ENCODE peak calls at places on chromosome 6, in nine cellular contexts. One of them, this sample, is unnamed.

GRCh38 chr6:157092736-157093135 is 230.6 kb downstream of the TMEM242 start:
- DNase-seq in mesendoderm: no peak
- DNase-seq in IMR-90: no peak
- DNase-seq in right lobe of liver: no peak
- DNase-seq in PC-3: no peak
- DNase-seq in GM23248: peak; percentile 21
- DNase-seq in OCI-LY7: no peak
- DNase-seq in left lung: no peak
- DNase-seq in NT2/D1: no peak
- DNase-seq in this sample: no peak

GRCh38 chr6:157075549-157076426 is 247.5 kb downstream of the TMEM242 start:
- DNase-seq in mesendoderm: peak; percentile 45
- DNase-seq in IMR-90: peak; percentile 68
- DNase-seq in right lobe of liver: no peak
- DNase-seq in PC-3: peak; percentile 45
- DNase-seq in GM23248: peak; percentile 64
- DNase-seq in OCI-LY7: no peak
- DNase-seq in left lung: no peak
- DNase-seq in NT2/D1: no peak
- DNase-seq in this sample: peak; percentile 76

GRCh38 chr6:315226-315625 is 22.9 kb downstream of the DUSP22 start:
- DNase-seq in mesendoderm: no peak
- DNase-seq in IMR-90: no peak
- DNase-seq in right lobe of liver: no peak
- DNase-seq in PC-3: no peak
- DNase-seq in GM23248: no peak
- DNase-seq in OCI-LY7: no peak
- DNase-seq in left lung: no peak
- DNase-seq in NT2/D1: no peak
- DNase-seq in this sample: no peak

GRCh38 chr6:85641916-85642773 is 541 bp downstream of the SYNCRIP start:
- DNase-seq in mesendoderm: peak; percentile 69
- DNase-seq in IMR-90: peak; percentile 45
- DNase-seq in right lobe of liver: peak; percentile 62
- DNase-seq in PC-3: peak; percentile 27
- DNase-seq in GM23248: peak; percentile 82
- DNase-seq in OCI-LY7: peak; percentile 66
- DNase-seq in left lung: peak; percentile 66
- DNase-seq in NT2/D1: no peak
- DNase-seq in this sample: peak; percentile 36

GRCh38 chr6:161303628-161304340 is 29.9 kb upstream of the AGPAT4 start:
- DNase-seq in mesendoderm: no peak
- DNase-seq in IMR-90: peak; percentile 55
- DNase-seq in right lobe of liver: no peak
- DNase-seq in PC-3: peak; percentile 70
- DNase-seq in GM23248: peak; percentile 60
- DNase-seq in OCI-LY7: no peak
- DNase-seq in left lung: no peak
- DNase-seq in NT2/D1: no peak
- DNase-seq in this sample: peak; percentile 70

GRCh38 chr6:11685411-11686093 is 93.1 kb downstream of the ADTRP start:
- DNase-seq in mesendoderm: peak; percentile 94
- DNase-seq in IMR-90: peak; percentile 64
- DNase-seq in right lobe of liver: no peak
- DNase-seq in PC-3: peak; percentile 95
- DNase-seq in GM23248: peak; percentile 73
- DNase-seq in OCI-LY7: no peak
- DNase-seq in left lung: no peak
- DNase-seq in NT2/D1: no peak
- DNase-seq in this sample: peak; percentile 17

GRCh38 chr6:160285541-160286105 is 27.0 kb upstream of the SLC22A2 start:
- DNase-seq in mesendoderm: peak; percentile 86
- DNase-seq in IMR-90: no peak
- DNase-seq in right lobe of liver: no peak
- DNase-seq in PC-3: no peak
- DNase-seq in GM23248: no peak
- DNase-seq in OCI-LY7: no peak
- DNase-seq in left lung: no peak
- DNase-seq in NT2/D1: no peak
- DNase-seq in this sample: no peak

GRCh38 chr6:6243846-6244245 is 76.6 kb downstream of the F13A1 start:
- DNase-seq in mesendoderm: no peak
- DNase-seq in IMR-90: no peak
- DNase-seq in right lobe of liver: no peak
- DNase-seq in PC-3: no peak
- DNase-seq in GM23248: no peak
- DNase-seq in OCI-LY7: no peak
- DNase-seq in left lung: no peak
- DNase-seq in NT2/D1: no peak
- DNase-seq in this sample: no peak

GRCh38 chr6:7200598-7201443 is 93.1 kb downstream of the RREB1 start:
- DNase-seq in mesendoderm: no peak
- DNase-seq in IMR-90: no peak
- DNase-seq in right lobe of liver: peak; percentile 61
- DNase-seq in PC-3: peak; percentile 81
- DNase-seq in GM23248: no peak
- DNase-seq in OCI-LY7: no peak
- DNase-seq in left lung: peak; percentile 76
- DNase-seq in NT2/D1: no peak
- DNase-seq in this sample: no peak

DNA sequence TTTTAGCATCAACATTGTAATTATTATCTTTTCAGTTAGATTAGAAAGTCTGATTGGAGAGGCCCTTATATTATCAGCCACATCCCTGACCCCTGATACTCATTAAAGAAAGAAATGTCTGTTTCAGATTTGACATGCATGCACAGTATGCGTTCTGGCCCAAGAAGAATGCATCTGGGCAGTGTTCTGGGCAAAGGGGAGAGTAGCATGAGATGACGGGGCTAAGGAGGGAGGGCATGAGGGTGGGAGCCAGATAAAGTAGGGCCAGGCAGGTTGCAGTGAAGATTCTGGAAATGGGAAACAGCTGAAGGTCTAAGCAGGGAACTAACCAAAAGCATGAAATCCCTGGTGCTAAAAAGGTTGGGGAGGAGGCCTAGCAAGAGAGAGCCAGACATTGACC is 7.3 kb downstream of the SAYSD1 start:
- DNase-seq in mesendoderm: no peak
- DNase-seq in IMR-90: no peak
- DNase-seq in right lobe of liver: no peak
- DNase-seq in PC-3: no peak
- DNase-seq in GM23248: no peak
- DNase-seq in OCI-LY7: no peak
- DNase-seq in left lung: no peak
- DNase-seq in NT2/D1: no peak
- DNase-seq in this sample: no peak
- H3K4me3 ChIP-seq in mesendoderm: no peak overlapping the region
- H3K4me3 ChIP-seq in IMR-90: no peak overlapping the region
- H3K4me3 ChIP-seq in right lobe of liver: no peak overlapping the region
- H3K4me3 ChIP-seq in PC-3: no peak overlapping the region
- H3K4me3 ChIP-seq in GM23248: no peak overlapping the region
- H3K4me3 ChIP-seq in OCI-LY7: no peak overlapping the region
- H3K4me3 ChIP-seq in left lung: no peak overlapping the region
- H3K4me3 ChIP-seq in NT2/D1: no peak overlapping the region
- H3K4me3 ChIP-seq in this sample: no peak overlapping the region

GRCh38 chr6:111767752-111768430 is 105.4 kb downstream of the FYN start:
- DNase-seq in mesendoderm: peak; percentile 70
- DNase-seq in IMR-90: no peak
- DNase-seq in right lobe of liver: no peak
- DNase-seq in PC-3: no peak
- DNase-seq in GM23248: no peak
- DNase-seq in OCI-LY7: no peak
- DNase-seq in left lung: no peak
- DNase-seq in NT2/D1: no peak
- DNase-seq in this sample: no peak
- H3K4me3 ChIP-seq in mesendoderm: no peak overlapping the region
- H3K4me3 ChIP-seq in IMR-90: no peak overlapping the region
- H3K4me3 ChIP-seq in right lobe of liver: no peak overlapping the region
- H3K4me3 ChIP-seq in PC-3: no peak overlapping the region
- H3K4me3 ChIP-seq in GM23248: no peak overlapping the region
- H3K4me3 ChIP-seq in OCI-LY7: no peak overlapping the region
- H3K4me3 ChIP-seq in left lung: no peak overlapping the region
- H3K4me3 ChIP-seq in NT2/D1: no peak overlapping the region
- H3K4me3 ChIP-seq in this sample: no peak overlapping the region

DNA sequence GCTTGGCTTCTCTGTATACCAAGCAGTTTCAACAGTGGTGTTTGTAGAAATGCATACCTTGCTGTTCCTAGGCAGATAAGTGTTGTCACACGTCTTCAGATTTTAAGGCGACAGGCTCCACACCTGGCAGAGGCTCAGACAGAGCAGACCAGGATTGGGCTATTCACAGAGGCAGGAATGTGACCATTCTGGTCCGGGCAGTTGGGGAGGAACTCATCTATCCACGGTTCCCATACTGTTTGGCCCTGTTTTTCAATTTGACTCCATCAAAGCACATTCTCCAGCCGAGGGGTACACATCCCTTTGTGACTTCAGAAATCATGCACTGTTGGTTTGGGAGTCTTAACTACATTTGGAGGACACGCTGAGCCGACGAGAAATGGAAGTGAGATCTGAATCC is 45.5 kb downstream of the UTRN start:
- DNase-seq in mesendoderm: peak; percentile 98
- DNase-seq in IMR-90: no peak
- DNase-seq in right lobe of liver: no peak
- DNase-seq in PC-3: peak; percentile 87
- DNase-seq in GM23248: no peak
- DNase-seq in OCI-LY7: no peak
- DNase-seq in left lung: peak; percentile 82
- DNase-seq in NT2/D1: no peak
- DNase-seq in this sample: no peak
- H3K4me3 ChIP-seq in mesendoderm: no peak overlapping the region
- H3K4me3 ChIP-seq in IMR-90: no peak overlapping the region
- H3K4me3 ChIP-seq in right lobe of liver: no peak overlapping the region
- H3K4me3 ChIP-seq in PC-3: peak overlapping the region; percentile 45
- H3K4me3 ChIP-seq in GM23248: no peak overlapping the region
- H3K4me3 ChIP-seq in OCI-LY7: no peak overlapping the region
- H3K4me3 ChIP-seq in left lung: peak overlapping the region; percentile 2
- H3K4me3 ChIP-seq in NT2/D1: no peak overlapping the region
- H3K4me3 ChIP-seq in this sample: no peak overlapping the region

GRCh38 chr6:163998496-163998895 is 584.0 kb downstream of the QKI start:
- DNase-seq in mesendoderm: no peak
- DNase-seq in IMR-90: no peak
- DNase-seq in right lobe of liver: no peak
- DNase-seq in PC-3: no peak
- DNase-seq in GM23248: no peak
- DNase-seq in OCI-LY7: no peak
- DNase-seq in left lung: no peak
- DNase-seq in NT2/D1: no peak
- DNase-seq in this sample: no peak

GRCh38 chr6:164005312-164005711 is 590.8 kb downstream of the QKI start:
- DNase-seq in mesendoderm: peak; percentile 23
- DNase-seq in IMR-90: no peak
- DNase-seq in right lobe of liver: no peak
- DNase-seq in PC-3: no peak
- DNase-seq in GM23248: no peak
- DNase-seq in OCI-LY7: no peak
- DNase-seq in left lung: no peak
- DNase-seq in NT2/D1: no peak
- DNase-seq in this sample: no peak

GRCh38 chr6:163994566-163994965 is 580.0 kb downstream of the QKI start:
- DNase-seq in mesendoderm: no peak
- DNase-seq in IMR-90: no peak
- DNase-seq in right lobe of liver: no peak
- DNase-seq in PC-3: no peak
- DNase-seq in GM23248: no peak
- DNase-seq in OCI-LY7: no peak
- DNase-seq in left lung: no peak
- DNase-seq in NT2/D1: no peak
- DNase-seq in this sample: no peak

GRCh38 chr6:163996491-163996890 is 582.0 kb downstream of the QKI start:
- DNase-seq in mesendoderm: no peak
- DNase-seq in IMR-90: no peak
- DNase-seq in right lobe of liver: no peak
- DNase-seq in PC-3: no peak
- DNase-seq in GM23248: no peak
- DNase-seq in OCI-LY7: no peak
- DNase-seq in left lung: no peak
- DNase-seq in NT2/D1: no peak
- DNase-seq in this sample: no peak

DNA sequence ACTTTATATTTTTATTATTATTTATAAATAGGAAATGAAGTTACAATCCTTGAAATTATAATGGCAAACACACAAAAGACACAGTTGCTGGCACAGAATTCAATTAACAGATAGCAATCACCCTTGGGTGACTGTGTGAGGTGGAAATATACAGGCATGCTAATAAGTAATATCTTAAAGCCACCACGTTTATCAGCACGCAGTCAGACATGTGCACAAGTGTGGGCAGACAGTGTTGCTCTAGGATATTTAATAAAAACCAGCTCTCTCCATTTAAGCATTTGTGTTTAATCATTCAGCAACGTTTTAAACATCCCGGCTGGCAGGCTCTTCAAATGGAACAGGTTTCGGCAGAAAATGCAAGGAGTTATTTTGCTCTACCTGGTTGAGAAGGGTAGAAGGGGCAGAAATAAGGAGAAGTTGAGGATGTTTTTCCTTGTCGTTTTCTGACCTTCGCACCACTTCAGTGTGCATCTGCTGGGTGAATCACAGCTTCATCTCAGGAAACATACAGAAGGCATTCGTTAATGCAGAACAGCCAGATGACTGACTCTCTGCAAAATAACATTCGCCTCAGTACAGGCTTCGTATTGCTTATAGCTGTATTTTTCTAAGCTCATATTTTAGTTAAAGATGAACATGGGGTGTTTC is 585.1 kb downstream of the QKI start:
- DNase-seq in mesendoderm: no peak
- DNase-seq in IMR-90: no peak
- DNase-seq in right lobe of liver: no peak
- DNase-seq in PC-3: no peak
- DNase-seq in GM23248: peak; percentile 2
- DNase-seq in OCI-LY7: no peak
- DNase-seq in left lung: no peak
- DNase-seq in NT2/D1: no peak
- DNase-seq in this sample: peak; percentile 13
- H3K4me3 ChIP-seq in mesendoderm: no peak overlapping the region
- H3K4me3 ChIP-seq in IMR-90: no peak overlapping the region
- H3K4me3 ChIP-seq in right lobe of liver: no peak overlapping the region
- H3K4me3 ChIP-seq in PC-3: no peak overlapping the region
- H3K4me3 ChIP-seq in GM23248: no peak overlapping the region
- H3K4me3 ChIP-seq in OCI-LY7: no peak overlapping the region
- H3K4me3 ChIP-seq in left lung: no peak overlapping the region
- H3K4me3 ChIP-seq in NT2/D1: no peak overlapping the region
- H3K4me3 ChIP-seq in this sample: no peak overlapping the region

This sample was measured in fibroblast of mammary gland.